ENCODE peak calls at places on chromosome 7, in nine cellular contexts. J is WTC11, I is GM12865, D is DND-41, Y is ELF-1, F is GM19239, P is GM18507, E is cardiac fibroblast, X is activated T-cell treated with anti-CD3 and anti-CD28 coated beads for 1 hour. K is an unnamed sample.

GRCh38 chr7:84455788-84456187 is 261.2 kb upstream of the SEMA3A start:
- DNase-seq in I (no peak), X (no peak), E (peak), Y (no peak), P (no peak), J (no peak), F (no peak), D (no peak), K (no peak)

GRCh38 chr7:84624927-84625326 is 430.3 kb upstream of the SEMA3A start:
- DNase-seq in E (no peak), F (no peak), D (no peak), Y (no peak), I (no peak), J (no peak), X (no peak), P (no peak), K (no peak)

GRCh38 chr7:50153141-50153540 is 60.1 kb upstream of the ZPBP start:
- DNase-seq in F (no peak), I (peak), Y (no peak), E (no peak), D (peak), J (no peak), P (no peak), X (no peak), K (no peak)

GRCh38 chr7:149624006-149624405 is 126.4 kb upstream of the ZNF746 start:
- DNase-seq in X (peak), D (peak), F (no peak), I (peak), J (peak), Y (no peak), P (no peak), E (peak), K (peak)

GRCh38 chr7:16268821-16269768 is 152.2 kb downstream of the CRPPA start:
- DNase-seq in E (peak), X (no peak), I (no peak), D (no peak), Y (no peak), J (no peak), F (no peak), P (no peak), K (no peak)

GRCh38 chr7:46881507-46882127 is 700.3 kb downstream of the TNS3 start:
- DNase-seq in D (no peak), Y (peak), X (no peak), F (no peak), I (no peak), J (no peak), E (no peak), P (no peak), K (peak)

GRCh38 chr7:153943428-153944370 is 108.5 kb upstream of the DPP6 start:
- DNase-seq in F (no peak), Y (no peak), P (no peak), J (no peak), E (no peak), X (no peak), D (no peak), I (no peak), K (peak)

GRCh38 chr7:58087536-58088190 is 637.7 kb downstream of the ZNF716 start:
- DNase-seq in Y (no peak), X (no peak), E (no peak), I (no peak), D (no peak), J (no peak), F (no peak), P (no peak), K (no peak)

GRCh38 chr7:16741676-16742075 is 11.9 kb upstream of the TSPAN13 start:
- DNase-seq in F (no peak), E (no peak), P (no peak), X (no peak), I (no peak), Y (no peak), D (no peak), J (no peak), K (no peak)

GRCh38 chr7:131107343-131108211 is 220.1 kb upstream of the MKLN1 start:
- DNase-seq in X (peak), D (peak), Y (peak), I (peak), E (peak), P (peak), J (peak), F (peak), K (peak)

GRCh38 chr7:73899731-73900142 is 38.8 kb downstream of the TMEM270 start:
- DNase-seq in D (no peak), J (no peak), I (no peak), P (no peak), F (no peak), Y (no peak), X (no peak), E (peak), K (no peak)